ENCODE peak calls at places on chromosomes 1 and 21, in five cellular contexts. D is neural progenitor cell, V is endothelial cell of umbilical vein, G is astrocyte, U is DND-41. S is an unnamed sample.

GRCh38 chr1:154431586-154432373 is 26.6 kb downstream of the IL6R start:
- DNase-seq in D (no peak), V (peak), G (peak), U (no peak), S (no peak)

GRCh38 chr21:16070207-16070651 is 340.4 kb downstream of the USP25 start:
- DNase-seq in D (no peak), V (no peak), G (peak), U (no peak), S (no peak)

GRCh38 chr1:211236633-211237321 is 22.4 kb upstream of the RCOR3 start:
- DNase-seq in D (no peak), V (no peak), G (peak), U (no peak), S (no peak)

GRCh38 chr1:157369808-157370521 is 182.3 kb downstream of the FCRL5 start:
- DNase-seq in D (peak), V (peak), G (no peak), U (peak), S (peak)

GRCh38 chr1:164320780-164321683 is 238.0 kb upstream of the PBX1 start:
- DNase-seq in D (peak), V (peak), G (peak), U (no peak), S (no peak)

GRCh38 chr1:180116964-180117763 is 37.5 kb upstream of the QSOX1 start:
- DNase-seq in D (no peak), V (no peak), G (no peak), U (no peak), S (no peak)

GRCh38 chr1:21149862-21150432 is 26.8 kb downstream of the EIF4G3 start:
- DNase-seq in D (peak), V (no peak), G (peak), U (no peak), S (no peak)

GRCh38 chr21:18274370-18274769 is 29.7 kb downstream of the CHODL start:
- DNase-seq in D (no peak), V (no peak), G (no peak), U (no peak), S (no peak)

GRCh38 chr21:30057108-30057507 is 109.5 kb downstream of the CLDN17 start:
- DNase-seq in D (no peak), V (no peak), G (no peak), U (no peak), S (no peak)

GRCh38 chr1:244046907-244047738 is 4.0 kb upstream of the ZBTB18 start:
- DNase-seq in D (no peak), V (peak), G (peak), U (peak), S (no peak)

GRCh38 chr1:29420196-29420595 is 183.9 kb downstream of the PTPRU start:
- DNase-seq in D (no peak), V (no peak), G (peak), U (no peak), S (no peak)

GRCh38 chr21:31929548-31929947 is 56.7 kb downstream of the HUNK start:
- DNase-seq in D (peak), V (no peak), G (no peak), U (no peak), S (no peak)

GRCh38 chr1:208159542-208160258 is 84.5 kb downstream of the PLXNA2 start:
- DNase-seq in D (no peak), V (peak), G (peak), U (no peak), S (no peak)

GRCh38 chr1:83763281-83764095 is 235.4 kb downstream of the TTLL7 start:
- DNase-seq in D (no peak), V (no peak), G (no peak), U (no peak), S (peak)

GRCh38 chr1:211643324-211644212 is 31.9 kb downstream of the NEK2 start:
- DNase-seq in D (peak), V (peak), G (no peak), U (peak), S (peak)

GRCh38 chr1:218380125-218380977 is 35.2 kb downstream of the TGFB2 start:
- DNase-seq in D (no peak), V (peak), G (peak), U (no peak), S (no peak)

GRCh38 chr1:67889940-67890567 is 56.8 kb upstream of the GNG12 start:
- DNase-seq in D (no peak), V (peak), G (peak), U (no peak), S (no peak)

GRCh38 chr1:23081376-23081775 is 62.1 kb downstream of the KDM1A start:
- DNase-seq in D (peak), V (no peak), G (no peak), U (no peak), S (peak)
- TF ChIP-seq CTCF in D (peak), V (no peak), G (peak), U (no peak), S (peak)

GRCh38 chr21:33067457-33067856 is 2.5 kb upstream of the OLIG1 start:
- DNase-seq in D (no peak), V (no peak), G (no peak), U (peak), S (peak)

GRCh38 chr21:33070921-33071877 is 1.3 kb downstream of the OLIG1 start:
- DNase-seq in D (peak), V (no peak), G (no peak), U (no peak), S (no peak)

GRCh38 chr21:33069994-33070811 is at the start of gene OLIG1:
- DNase-seq in D (peak), V (peak), G (peak), U (no peak), S (no peak)

GRCh38 chr21:33069243-33069642 is 698 bp upstream of the OLIG1 start:
- DNase-seq in D (no peak), V (no peak), G (no peak), U (no peak), S (no peak)

GRCh38 chr21:33069645-33069993 is 322 bp upstream of the OLIG1 start:
- DNase-seq in D (no peak), V (no peak), G (no peak), U (no peak), S (no peak)
- H3K4me3 ChIP-seq in D (peak), V (no peak), G (no peak), U (no peak), S (no peak)

GRCh38 chr1:167909691-167910180 is 4.2 kb downstream of the ADCY10 start:
- DNase-seq in D (no peak), V (no peak), G (no peak), U (no peak), S (no peak)

GRCh38 chr1:167912294-167912693 is 1.6 kb downstream of the ADCY10 start:
- DNase-seq in D (no peak), V (no peak), G (no peak), U (no peak), S (no peak)

GRCh38 chr1:167910530-167910929 is 3.4 kb downstream of the ADCY10 start:
- DNase-seq in D (no peak), V (no peak), G (no peak), U (no peak), S (no peak)

GRCh38 chr1:167913895-167914502 is at the start of gene ADCY10:
- DNase-seq in D (no peak), V (no peak), G (no peak), U (no peak), S (no peak)

GRCh38 chr1:167911413-167911812 is 2.5 kb downstream of the ADCY10 start:
- DNase-seq in D (no peak), V (peak), G (no peak), U (no peak), S (no peak)
- H2AFZ ChIP-seq in D (no peak), V (peak), G (no peak), U (no peak), S (no peak)

GRCh38 chr1:163308811-163309210 is 12.9 kb upstream of the NUF2 start:
- DNase-seq in D (no peak), V (no peak), G (no peak), U (no peak), S (no peak)
- TF ChIP-seq CTCF in D (no peak), V (no peak), G (no peak), U (no peak), S (no peak)

DNA sequence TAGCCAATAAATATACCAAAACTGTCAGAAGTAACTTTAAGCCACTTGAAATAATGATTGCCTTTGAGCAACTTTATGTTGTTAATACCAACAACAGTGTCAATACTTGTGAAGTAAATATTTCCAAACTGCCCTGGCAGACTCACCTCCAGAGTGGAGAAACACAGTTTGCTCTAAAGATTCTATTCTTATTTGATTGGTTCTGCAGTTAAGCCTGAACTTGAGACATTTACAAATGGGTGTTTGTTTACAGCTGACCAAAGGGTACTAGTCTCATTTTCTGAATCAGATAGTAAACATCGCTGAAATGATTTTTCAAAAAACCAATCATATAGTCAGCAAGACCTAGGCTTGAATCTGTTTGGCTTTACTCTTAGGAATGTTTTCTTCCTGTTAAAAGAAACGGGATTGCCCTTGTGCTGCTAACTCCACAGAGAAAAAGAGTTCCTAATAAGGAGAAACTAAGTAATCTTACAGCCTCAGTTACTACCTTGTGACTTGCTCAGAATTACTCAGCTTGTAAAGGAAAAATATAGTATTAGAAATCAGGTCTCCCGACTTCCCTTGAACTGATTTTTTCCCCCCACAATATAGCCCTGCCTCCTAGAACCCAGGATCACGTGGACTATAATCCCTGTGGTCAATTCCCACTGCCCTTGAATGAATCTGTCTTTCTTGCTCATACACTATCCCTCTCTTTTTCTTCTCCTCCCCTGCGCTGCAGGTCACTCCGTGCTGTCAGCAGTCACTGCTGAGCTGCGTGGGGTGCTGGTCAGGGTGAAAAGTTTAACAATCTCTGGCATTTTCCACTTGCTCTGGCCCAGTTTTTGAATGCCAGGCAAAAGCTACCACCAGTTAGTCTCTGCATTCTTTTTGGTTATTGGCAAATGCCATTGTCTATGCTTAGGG is 1.6 kb upstream of the MYOC start:
- DNase-seq in D (no peak), V (no peak), G (peak), U (no peak), S (no peak)
- H3K4me3 ChIP-seq in D (no peak), V (no peak), G (no peak), U (no peak), S (no peak)

S was measured in OCI-LY7.